ENCODE peak calls at places on chromosomes 11 and 22, in nine cellular contexts. F is coronary artery, Q is T-helper 9 cell, D is NCI-H774, W is SK-N-MC, B is NCI-H2029, M is A673, K is omental fat pad, E is dorsolateral prefrontal cortex. S is an unnamed sample.

GRCh38 chr11:111347723-111348115 is 31.4 kb downstream of the POU2AF1 start:
- DNase-seq in B (no peak), M (peak), D (no peak), Q (no peak), W (no peak), K (no peak), F (no peak), E (no peak), S (no peak)

GRCh38 chr11:9732453-9732852 is 68.6 kb downstream of the SWAP70 start:
- DNase-seq in M (peak), E (no peak), K (no peak), B (no peak), W (no peak), Q (no peak), F (no peak), D (no peak), S (no peak)

GRCh38 chr11:114195981-114196731 is 100.0 kb upstream of the NNMT start:
- DNase-seq in M (no peak), K (no peak), B (no peak), W (no peak), E (no peak), D (no peak), F (no peak), Q (no peak), S (no peak)

GRCh38 chr11:86438685-86439084 is 64.0 kb downstream of the CCDC81 start:
- DNase-seq in D (no peak), E (no peak), K (no peak), W (peak), B (no peak), F (no peak), M (peak), Q (no peak), S (no peak)

GRCh38 chr22:26770624-26771023 is 113.2 kb downstream of the MIAT start:
- DNase-seq in D (no peak), W (no peak), M (no peak), F (no peak), K (no peak), E (no peak), Q (no peak), B (no peak), S (no peak)

GRCh38 chr11:116173506-116173905 is 599.3 kb downstream of the BUD13 start:
- DNase-seq in F (no peak), K (no peak), B (no peak), E (no peak), D (no peak), M (no peak), W (no peak), Q (no peak), S (no peak)

GRCh38 chr22:32265882-32266767 is 11.0 kb upstream of the SLC5A4 start:
- DNase-seq in Q (peak), E (peak), M (peak), K (peak), D (peak), F (no peak), B (peak), W (peak), S (peak)

GRCh38 chr11:70073881-70074371 is 4.2 kb upstream of the ANO1 start:
- DNase-seq in B (no peak), D (no peak), W (no peak), F (peak), M (no peak), E (no peak), K (no peak), Q (no peak), S (no peak)